ENCODE peak calls at places on chromosomes 13 and 19, in ten cellular contexts. One of them, this sample, is unnamed.
A peak's percentile ranks its signal among the peaks of the same experiment; 100 is the strongest.

GRCh38 chr19:15398501-15399233 is 19.1 kb upstream of the AKAP8 start:
- DNase-seq in MM.1S: no peak
- DNase-seq in IMR-90: no peak
- DNase-seq in astrocyte: no peak
- DNase-seq in tibial nerve: no peak
- DNase-seq in H1: no peak
- DNase-seq in NT2/D1: no peak
- DNase-seq in ovary: no peak
- DNase-seq in left ventricle myocardium inferior: no peak
- DNase-seq in fibroblast of lung: no peak
- DNase-seq in this sample: no peak

GRCh38 chr19:13006431-13007281 is 11.4 kb downstream of the NFIX start:
- DNase-seq in MM.1S: no peak
- DNase-seq in NT2/D1: no peak
- DNase-seq in tibial nerve: no peak
- DNase-seq in fibroblast of lung: no peak
- DNase-seq in left ventricle myocardium inferior: no peak
- DNase-seq in IMR-90: no peak
- DNase-seq in ovary: peak; percentile 74
- DNase-seq in astrocyte: no peak
- DNase-seq in H1: no peak
- DNase-seq in this sample: no peak

GRCh38 chr19:48999481-49000325 is 6.0 kb downstream of the RUVBL2 start:
- DNase-seq in astrocyte: peak; percentile 43
- DNase-seq in ovary: no peak
- DNase-seq in tibial nerve: no peak
- DNase-seq in NT2/D1: no peak
- DNase-seq in left ventricle myocardium inferior: peak; percentile 38
- DNase-seq in fibroblast of lung: peak; percentile 64
- DNase-seq in MM.1S: peak; percentile 37
- DNase-seq in IMR-90: peak; percentile 67
- DNase-seq in H1: peak; percentile 88
- DNase-seq in this sample: no peak

GRCh38 chr19:7852851-7853759 is 21.1 kb downstream of the PRR36 start:
- DNase-seq in H1: peak; percentile 97
- DNase-seq in astrocyte: no peak
- DNase-seq in tibial nerve: peak; percentile 36
- DNase-seq in MM.1S: peak; percentile 76
- DNase-seq in left ventricle myocardium inferior: peak; percentile 54
- DNase-seq in ovary: peak; percentile 73
- DNase-seq in NT2/D1: no peak
- DNase-seq in fibroblast of lung: peak; percentile 52
- DNase-seq in IMR-90: peak; percentile 41
- DNase-seq in this sample: no peak

GRCh38 chr19:7986321-7987083 is 18.9 kb downstream of the ELAVL1 start:
- DNase-seq in ovary: no peak
- DNase-seq in NT2/D1: no peak
- DNase-seq in H1: no peak
- DNase-seq in IMR-90: peak; percentile 82
- DNase-seq in left ventricle myocardium inferior: no peak
- DNase-seq in MM.1S: no peak
- DNase-seq in tibial nerve: no peak
- DNase-seq in astrocyte: peak; percentile 70
- DNase-seq in fibroblast of lung: peak; percentile 68
- DNase-seq in this sample: no peak

GRCh38 chr13:53064721-53065120 is 36.1 kb downstream of the OLFM4 start:
- DNase-seq in IMR-90: no peak
- DNase-seq in H1: no peak
- DNase-seq in left ventricle myocardium inferior: no peak
- DNase-seq in astrocyte: no peak
- DNase-seq in MM.1S: no peak
- DNase-seq in fibroblast of lung: no peak
- DNase-seq in ovary: no peak
- DNase-seq in NT2/D1: no peak
- DNase-seq in tibial nerve: peak; percentile 49
- DNase-seq in this sample: no peak

GRCh38 chr19:5989388-5990074 is 11.6 kb upstream of the RANBP3 start:
- DNase-seq in MM.1S: no peak
- DNase-seq in NT2/D1: no peak
- DNase-seq in tibial nerve: no peak
- DNase-seq in ovary: no peak
- DNase-seq in H1: no peak
- DNase-seq in IMR-90: no peak
- DNase-seq in astrocyte: no peak
- DNase-seq in left ventricle myocardium inferior: no peak
- DNase-seq in fibroblast of lung: no peak
- DNase-seq in this sample: no peak

GRCh38 chr19:46990998-46991676 is 28.5 kb upstream of the NPAS1 start:
- DNase-seq in H1: peak; percentile 91
- DNase-seq in astrocyte: peak; percentile 52
- DNase-seq in left ventricle myocardium inferior: peak; percentile 83
- DNase-seq in ovary: peak; percentile 90
- DNase-seq in MM.1S: peak; percentile 68
- DNase-seq in IMR-90: peak; percentile 81
- DNase-seq in tibial nerve: peak; percentile 89
- DNase-seq in fibroblast of lung: peak; percentile 90
- DNase-seq in NT2/D1: peak; percentile 57
- DNase-seq in this sample: no peak

GRCh38 chr13:91368676-91369425 is 21.4 kb downstream of the MIR17HG start:
- DNase-seq in fibroblast of lung: no peak
- DNase-seq in astrocyte: peak; percentile 39
- DNase-seq in IMR-90: peak; percentile 19
- DNase-seq in MM.1S: no peak
- DNase-seq in H1: no peak
- DNase-seq in ovary: no peak
- DNase-seq in tibial nerve: no peak
- DNase-seq in left ventricle myocardium inferior: no peak
- DNase-seq in NT2/D1: no peak
- DNase-seq in this sample: no peak

GRCh38 chr19:44700547-44700946 is 1.6 kb downstream of the CEACAM16 start:
- DNase-seq in IMR-90: no peak
- DNase-seq in left ventricle myocardium inferior: no peak
- DNase-seq in H1: no peak
- DNase-seq in astrocyte: no peak
- DNase-seq in MM.1S: no peak
- DNase-seq in ovary: no peak
- DNase-seq in tibial nerve: no peak
- DNase-seq in fibroblast of lung: no peak
- DNase-seq in NT2/D1: no peak
- DNase-seq in this sample: no peak

GRCh38 chr13:111623170-111623569 is 302.7 kb downstream of the TEX29 start:
- DNase-seq in IMR-90: no peak
- DNase-seq in ovary: no peak
- DNase-seq in MM.1S: no peak
- DNase-seq in fibroblast of lung: no peak
- DNase-seq in tibial nerve: no peak
- DNase-seq in left ventricle myocardium inferior: no peak
- DNase-seq in astrocyte: no peak
- DNase-seq in NT2/D1: no peak
- DNase-seq in H1: no peak
- DNase-seq in this sample: peak; percentile 52

GRCh38 chr13:88031980-88032562 is 360.9 kb downstream of the SLITRK5 start:
- DNase-seq in astrocyte: peak; percentile 56
- DNase-seq in ovary: no peak
- DNase-seq in MM.1S: no peak
- DNase-seq in NT2/D1: no peak
- DNase-seq in fibroblast of lung: peak; percentile 60
- DNase-seq in tibial nerve: no peak
- DNase-seq in IMR-90: peak; percentile 0
- DNase-seq in left ventricle myocardium inferior: no peak
- DNase-seq in H1: no peak
- DNase-seq in this sample: no peak

GRCh38 chr13:51065372-51066090 is 45.5 kb downstream of the C13orf42 start:
- DNase-seq in NT2/D1: no peak
- DNase-seq in ovary: no peak
- DNase-seq in IMR-90: no peak
- DNase-seq in fibroblast of lung: no peak
- DNase-seq in tibial nerve: no peak
- DNase-seq in MM.1S: no peak
- DNase-seq in H1: peak; percentile 42
- DNase-seq in astrocyte: no peak
- DNase-seq in left ventricle myocardium inferior: no peak
- DNase-seq in this sample: peak; percentile 79

GRCh38 chr13:101429733-101430132 is 13.4 kb upstream of the NALCN start:
- DNase-seq in H1: no peak
- DNase-seq in NT2/D1: no peak
- DNase-seq in astrocyte: no peak
- DNase-seq in MM.1S: no peak
- DNase-seq in ovary: no peak
- DNase-seq in tibial nerve: no peak
- DNase-seq in IMR-90: peak; percentile 7
- DNase-seq in left ventricle myocardium inferior: no peak
- DNase-seq in fibroblast of lung: no peak
- DNase-seq in this sample: no peak

GRCh38 chr13:23509781-23510543 is 60.2 kb upstream of the TNFRSF19 start:
- DNase-seq in ovary: no peak
- DNase-seq in fibroblast of lung: peak; percentile 73
- DNase-seq in tibial nerve: no peak
- DNase-seq in astrocyte: peak; percentile 98
- DNase-seq in MM.1S: no peak
- DNase-seq in left ventricle myocardium inferior: no peak
- DNase-seq in NT2/D1: no peak
- DNase-seq in H1: no peak
- DNase-seq in IMR-90: peak; percentile 94
- DNase-seq in this sample: no peak

GRCh38 chr13:112042496-112042895 is 24.5 kb upstream of the SOX1 start:
- DNase-seq in H1: no peak
- DNase-seq in tibial nerve: no peak
- DNase-seq in MM.1S: no peak
- DNase-seq in fibroblast of lung: no peak
- DNase-seq in ovary: no peak
- DNase-seq in astrocyte: no peak
- DNase-seq in left ventricle myocardium inferior: no peak
- DNase-seq in IMR-90: no peak
- DNase-seq in NT2/D1: peak; percentile 72
- DNase-seq in this sample: no peak

DNA sequence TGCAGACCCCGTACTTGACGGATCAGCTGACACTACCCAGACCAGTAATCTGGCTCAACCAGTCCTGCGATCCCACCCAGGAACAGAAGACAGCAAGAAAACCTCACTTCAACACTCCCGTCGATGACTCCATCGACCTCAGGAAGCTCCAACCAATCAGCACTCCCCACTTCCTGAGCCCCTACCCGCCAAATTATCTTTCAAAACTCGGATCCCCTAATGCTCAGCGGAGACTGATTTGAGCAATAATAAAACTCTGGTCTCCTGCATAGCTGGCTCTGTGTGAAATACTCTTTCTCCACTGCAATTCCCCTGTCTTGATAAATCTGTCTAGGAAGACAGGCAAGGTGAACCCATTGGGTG is 1.2 kb downstream of the LSM4 start:
- DNase-seq in H1: no peak
- DNase-seq in left ventricle myocardium inferior: no peak
- DNase-seq in IMR-90: peak; percentile 33
- DNase-seq in NT2/D1: no peak
- DNase-seq in MM.1S: no peak
- DNase-seq in astrocyte: no peak
- DNase-seq in tibial nerve: no peak
- DNase-seq in ovary: no peak
- DNase-seq in fibroblast of lung: peak; percentile 36
- DNase-seq in this sample: no peak
- H3K4me3 ChIP-seq in H1: peak overlapping the region; percentile 70
- H3K4me3 ChIP-seq in left ventricle myocardium inferior: peak overlapping the region; percentile 83
- H3K4me3 ChIP-seq in IMR-90: peak overlapping the region; percentile 77
- H3K4me3 ChIP-seq in NT2/D1: peak overlapping the region; percentile 98
- H3K4me3 ChIP-seq in MM.1S: peak overlapping the region; percentile 84
- H3K4me3 ChIP-seq in astrocyte: peak overlapping the region; percentile 87
- H3K4me3 ChIP-seq in tibial nerve: no peak overlapping the region
- H3K4me3 ChIP-seq in ovary: no peak overlapping the region
- H3K4me3 ChIP-seq in fibroblast of lung: peak overlapping the region; percentile 75
- H3K4me3 ChIP-seq in this sample: peak overlapping the region; percentile 71

GRCh38 chr13:113742445-113743120 is 16.4 kb upstream of the TMEM255B start:
- DNase-seq in NT2/D1: no peak
- DNase-seq in MM.1S: no peak
- DNase-seq in ovary: no peak
- DNase-seq in astrocyte: no peak
- DNase-seq in left ventricle myocardium inferior: no peak
- DNase-seq in H1: no peak
- DNase-seq in fibroblast of lung: no peak
- DNase-seq in tibial nerve: no peak
- DNase-seq in IMR-90: no peak
- DNase-seq in this sample: no peak
- H3K4me1 ChIP-seq in NT2/D1: peaks cover 26% of the 10 kb centered on the region
- H3K4me1 ChIP-seq in MM.1S: peaks cover 43% of the 10 kb centered on the region
- H3K4me1 ChIP-seq in ovary: no peaks in the 10 kb centered on the region
- H3K4me1 ChIP-seq in astrocyte: peaks cover 6% of the 10 kb centered on the region
- H3K4me1 ChIP-seq in left ventricle myocardium inferior: peaks cover 6% of the 10 kb centered on the region
- H3K4me1 ChIP-seq in H1: peaks cover 8% of the 10 kb centered on the region
- H3K4me1 ChIP-seq in fibroblast of lung: no peaks in the 10 kb centered on the region
- H3K4me1 ChIP-seq in tibial nerve: no peaks in the 10 kb centered on the region
- H3K4me1 ChIP-seq in IMR-90: peaks cover 4% of the 10 kb centered on the region
- H3K4me1 ChIP-seq in this sample: peaks cover 8% of the 10 kb centered on the region

DNA sequence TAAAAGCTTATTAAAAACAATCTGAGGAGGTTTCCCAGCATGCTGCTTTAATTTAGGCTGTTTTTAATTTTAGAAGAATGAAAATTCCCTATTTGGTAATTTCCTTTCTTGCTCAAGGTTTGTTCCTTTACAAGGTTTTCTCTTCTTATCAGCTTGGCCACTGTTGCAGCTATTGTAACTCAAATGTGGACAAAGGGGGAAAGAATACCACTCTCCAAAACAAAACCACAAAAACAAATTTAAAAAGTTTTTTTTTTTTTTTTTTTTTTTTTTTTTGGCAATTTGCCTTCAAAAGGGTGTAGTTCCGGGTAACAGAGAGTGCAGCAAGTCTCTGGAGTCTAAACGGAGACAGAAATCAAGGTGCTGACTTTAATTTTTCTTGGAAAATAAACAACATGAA is 306.4 kb upstream of the ARGLU1 start:
- DNase-seq in fibroblast of lung: no peak
- DNase-seq in H1: no peak
- DNase-seq in astrocyte: no peak
- DNase-seq in IMR-90: no peak
- DNase-seq in tibial nerve: no peak
- DNase-seq in NT2/D1: no peak
- DNase-seq in MM.1S: no peak
- DNase-seq in left ventricle myocardium inferior: no peak
- DNase-seq in ovary: no peak
- DNase-seq in this sample: no peak
- H3K4me3 ChIP-seq in fibroblast of lung: no peak overlapping the region
- H3K4me3 ChIP-seq in H1: no peak overlapping the region
- H3K4me3 ChIP-seq in astrocyte: no peak overlapping the region
- H3K4me3 ChIP-seq in IMR-90: no peak overlapping the region
- H3K4me3 ChIP-seq in tibial nerve: no peak overlapping the region
- H3K4me3 ChIP-seq in NT2/D1: no peak overlapping the region
- H3K4me3 ChIP-seq in MM.1S: no peak overlapping the region
- H3K4me3 ChIP-seq in left ventricle myocardium inferior: no peak overlapping the region
- H3K4me3 ChIP-seq in ovary: no peak overlapping the region
- H3K4me3 ChIP-seq in this sample: no peak overlapping the region

DNA sequence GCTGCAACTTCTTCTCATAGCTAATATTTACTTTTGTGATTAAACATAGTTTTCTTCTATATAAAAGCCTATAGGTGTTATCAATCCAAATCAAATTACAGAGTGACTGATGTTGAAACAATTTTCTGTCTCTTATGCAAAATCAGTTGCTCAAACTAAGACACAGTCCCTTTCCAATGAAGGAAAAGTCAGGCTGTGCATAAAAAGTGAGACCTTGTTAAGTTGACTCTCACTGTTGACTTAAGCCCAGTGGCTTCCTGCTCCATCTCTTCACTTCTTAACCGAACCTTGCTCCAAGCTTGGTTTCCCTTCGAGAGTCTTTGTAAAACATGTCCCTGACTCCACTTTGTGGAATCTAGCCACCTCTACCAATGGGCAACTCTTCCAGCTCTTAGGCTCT is 119.0 kb downstream of the LIG4 start:
- DNase-seq in NT2/D1: no peak
- DNase-seq in tibial nerve: no peak
- DNase-seq in H1: no peak
- DNase-seq in ovary: no peak
- DNase-seq in fibroblast of lung: no peak
- DNase-seq in MM.1S: no peak
- DNase-seq in left ventricle myocardium inferior: no peak
- DNase-seq in astrocyte: no peak
- DNase-seq in IMR-90: no peak
- DNase-seq in this sample: no peak
- H3K4me1 ChIP-seq in NT2/D1: no peaks in the 10 kb centered on the region
- H3K4me1 ChIP-seq in tibial nerve: no peaks in the 10 kb centered on the region
- H3K4me1 ChIP-seq in H1: no peaks in the 10 kb centered on the region
- H3K4me1 ChIP-seq in ovary: no peaks in the 10 kb centered on the region
- H3K4me1 ChIP-seq in fibroblast of lung: no peaks in the 10 kb centered on the region
- H3K4me1 ChIP-seq in MM.1S: no peaks in the 10 kb centered on the region
- H3K4me1 ChIP-seq in left ventricle myocardium inferior: no peaks in the 10 kb centered on the region
- H3K4me1 ChIP-seq in astrocyte: no peaks in the 10 kb centered on the region
- H3K4me1 ChIP-seq in IMR-90: no peaks in the 10 kb centered on the region
- H3K4me1 ChIP-seq in this sample: no peaks in the 10 kb centered on the region

This sample was measured in vagina.